ENCODE peak calls at places on chromosomes 3 and 15, in ten cellular contexts. U, R, G, K, L, X, H, Z, J and W are unnamed samples.

GRCh38 chr3:57281710-57282109 is 10.8 kb downstream of the ASB14 start:
- DNase-seq in U (no peak), R (no peak), G (no peak), K (no peak), L (no peak), X (no peak), H (no peak), Z (peak), J (no peak), W (no peak)

GRCh38 chr3:4898454-4899313 is 80.6 kb upstream of the BHLHE40 start:
- DNase-seq in U (no peak), R (no peak), G (no peak), K (no peak), L (no peak), X (no peak), H (no peak), Z (no peak), J (no peak), W (peak)

GRCh38 chr15:83734487-83734886 is 80.6 kb downstream of the ADAMTSL3 start:
- DNase-seq in U (no peak), R (no peak), G (no peak), K (no peak), L (peak), X (no peak), H (no peak), Z (peak), J (no peak), W (peak)

GRCh38 chr3:10937141-10937825 is 55.3 kb upstream of the SLC6A1 start:
- DNase-seq in U (no peak), R (no peak), G (no peak), K (no peak), L (no peak), X (no peak), H (no peak), Z (no peak), J (no peak), W (no peak)

GRCh38 chr3:44939581-44940036 is 36.4 kb downstream of the ZDHHC3 start:
- DNase-seq in U (no peak), R (no peak), G (no peak), K (peak), L (no peak), X (peak), H (peak), Z (peak), J (no peak), W (no peak)

GRCh38 chr3:157572559-157573270 is 69.5 kb upstream of the VEPH1 start:
- DNase-seq in U (no peak), R (no peak), G (peak), K (no peak), L (peak), X (peak), H (peak), Z (peak), J (peak), W (peak)

GRCh38 chr3:143314291-143315093 is 194.9 kb downstream of the CHST2 start:
- DNase-seq in U (no peak), R (no peak), G (no peak), K (no peak), L (no peak), X (no peak), H (no peak), Z (no peak), J (no peak), W (no peak)

GRCh38 chr3:37902674-37903073 is 41.0 kb downstream of the CTDSPL start:
- DNase-seq in U (no peak), R (no peak), G (no peak), K (no peak), L (no peak), X (no peak), H (no peak), Z (no peak), J (no peak), W (no peak)

GRCh38 chr3:67037615-67038014 is 39.5 kb downstream of the KBTBD8 start:
- DNase-seq in U (no peak), R (no peak), G (no peak), K (no peak), L (no peak), X (no peak), H (no peak), Z (peak), J (peak), W (no peak)

GRCh38 chr3:53083496-53083895 is 37.6 kb upstream of the SFMBT1 start:
- DNase-seq in U (no peak), R (no peak), G (peak), K (no peak), L (no peak), X (no peak), H (peak), Z (peak), J (no peak), W (no peak)

GRCh38 chr15:70337292-70338186 is 239.8 kb upstream of the TLE3 start:
- DNase-seq in U (no peak), R (no peak), G (no peak), K (no peak), L (no peak), X (no peak), H (no peak), Z (no peak), J (no peak), W (no peak)